ENCODE peak calls at places on chromosomes 2 and 18, in ten cellular contexts. K, X, B, M, U, E, N, L, P and J are unnamed samples.

GRCh38 chr2:151289972-151290335 is 486 bp upstream of the NMI start:
- DNase-seq in K (no peak), X (peak), B (no peak), M (peak), U (peak), E (no peak), N (no peak), L (peak), P (no peak), J (no peak)

GRCh38 chr2:75607988-75608683 is 38.4 kb upstream of the MRPL19 start:
- DNase-seq in K (no peak), X (no peak), B (no peak), M (no peak), U (no peak), E (no peak), N (no peak), L (no peak), P (no peak), J (no peak)

GRCh38 chr2:218890369-218890768 is 9.7 kb downstream of the WNT10A start:
- DNase-seq in K (no peak), X (no peak), B (no peak), M (no peak), U (no peak), E (no peak), N (no peak), L (no peak), P (no peak), J (no peak)

GRCh38 chr2:191811807-191812602 is 34.9 kb downstream of the CAVIN2 start:
- DNase-seq in K (peak), X (peak), B (peak), M (peak), U (peak), E (peak), N (peak), L (peak), P (no peak), J (peak)

GRCh38 chr2:20596193-20596972 is 54.5 kb downstream of the HS1BP3 start:
- DNase-seq in K (peak), X (peak), B (no peak), M (no peak), U (peak), E (no peak), N (no peak), L (no peak), P (no peak), J (no peak)

GRCh38 chr2:237235383-237236095 is 149.8 kb downstream of the COPS8 start:
- DNase-seq in K (no peak), X (peak), B (no peak), M (no peak), U (no peak), E (no peak), N (no peak), L (no peak), P (no peak), J (no peak)

GRCh38 chr2:29847901-29848300 is 73.5 kb downstream of the ALK start:
- DNase-seq in K (no peak), X (no peak), B (no peak), M (no peak), U (peak), E (no peak), N (no peak), L (no peak), P (no peak), J (no peak)

GRCh38 chr18:63444567-63444966 is 22.3 kb upstream of the VPS4B start:
- DNase-seq in K (no peak), X (no peak), B (no peak), M (peak), U (peak), E (peak), N (peak), L (no peak), P (no peak), J (peak)

GRCh38 chr2:188676012-188676405 is 298.2 kb upstream of the COL3A1 start:
- DNase-seq in K (no peak), X (no peak), B (no peak), M (no peak), U (no peak), E (no peak), N (no peak), L (no peak), P (no peak), J (no peak)

GRCh38 chr2:137677466-137677865 is 286.8 kb upstream of the HNMT start:
- DNase-seq in K (no peak), X (no peak), B (no peak), M (no peak), U (no peak), E (no peak), N (no peak), L (no peak), P (no peak), J (no peak)
- TF ChIP-seq CTCF in K (no peak), X (no peak), B (no peak), M (no peak), U (no peak), E (no peak), N (no peak), L (no peak), P (no peak), J (no peak)

GRCh38 chr2:1871171-1871570 is 126.9 kb upstream of the PXDN start:
- DNase-seq in K (no peak), X (no peak), B (no peak), M (no peak), U (no peak), E (no peak), N (no peak), L (no peak), P (no peak), J (no peak)

GRCh38 chr2:1873343-1873742 is 129.0 kb upstream of the PXDN start:
- DNase-seq in K (no peak), X (no peak), B (no peak), M (no peak), U (no peak), E (no peak), N (no peak), L (no peak), P (no peak), J (no peak)

GRCh38 chr2:1874101-1874865 is 130.0 kb upstream of the PXDN start:
- DNase-seq in K (no peak), X (no peak), B (no peak), M (no peak), U (no peak), E (no peak), N (no peak), L (no peak), P (no peak), J (no peak)

GRCh38 chr2:1874950-1875349 is 130.6 kb upstream of the PXDN start:
- DNase-seq in K (no peak), X (no peak), B (no peak), M (no peak), U (no peak), E (no peak), N (no peak), L (no peak), P (no peak), J (no peak)

DNA sequence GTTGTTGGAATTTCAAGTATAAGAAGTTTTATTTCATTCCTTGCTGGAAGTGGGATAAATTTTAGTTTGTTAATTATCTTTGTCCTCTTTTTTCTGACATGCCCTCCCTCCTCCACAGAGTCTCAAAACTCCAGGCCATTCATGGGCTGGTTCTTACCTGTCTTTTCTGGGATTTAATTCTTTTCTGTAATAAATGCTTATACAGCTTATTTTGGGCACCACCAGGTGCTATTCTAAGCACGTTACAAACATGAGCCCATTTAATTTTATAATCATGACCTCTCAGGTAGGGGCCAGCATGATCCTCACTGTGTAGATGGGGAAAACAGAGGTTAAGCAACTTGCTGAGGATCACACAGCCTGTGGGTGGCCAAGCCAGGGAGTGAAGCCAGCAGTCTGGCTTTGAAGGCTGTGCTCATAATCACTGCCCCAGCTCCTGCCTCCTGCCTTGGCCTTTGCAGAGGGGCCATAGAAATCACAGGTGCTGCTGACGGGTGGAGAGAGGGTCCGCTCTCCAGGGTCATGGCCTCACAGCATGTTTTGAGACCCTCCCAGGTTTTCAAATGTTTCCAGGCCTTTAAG is 128.4 kb upstream of the PXDN start:
- DNase-seq in K (no peak), X (no peak), B (no peak), M (no peak), U (no peak), E (no peak), N (no peak), L (no peak), P (no peak), J (no peak)
- TF ChIP-seq CTCF in K (no peak), X (no peak), B (no peak), M (no peak), U (no peak), E (no peak), N (no peak), L (no peak), P (no peak), J (no peak)

GRCh38 chr2:159938375-159938774 is 124.0 kb downstream of the PLA2R1 start:
- DNase-seq in K (no peak), X (no peak), B (no peak), M (no peak), U (no peak), E (no peak), N (no peak), L (no peak), P (no peak), J (no peak)

GRCh38 chr2:159942149-159942548 is 120.3 kb downstream of the PLA2R1 start:
- DNase-seq in K (no peak), X (no peak), B (no peak), M (no peak), U (no peak), E (no peak), N (no peak), L (no peak), P (no peak), J (no peak)

GRCh38 chr2:159936471-159936870 is 125.9 kb downstream of the PLA2R1 start:
- DNase-seq in K (no peak), X (no peak), B (no peak), M (no peak), U (peak), E (no peak), N (no peak), L (peak), P (no peak), J (no peak)

GRCh38 chr2:159941729-159942128 is 120.7 kb downstream of the PLA2R1 start:
- DNase-seq in K (no peak), X (no peak), B (no peak), M (no peak), U (no peak), E (no peak), N (no peak), L (no peak), P (no peak), J (no peak)

DNA sequence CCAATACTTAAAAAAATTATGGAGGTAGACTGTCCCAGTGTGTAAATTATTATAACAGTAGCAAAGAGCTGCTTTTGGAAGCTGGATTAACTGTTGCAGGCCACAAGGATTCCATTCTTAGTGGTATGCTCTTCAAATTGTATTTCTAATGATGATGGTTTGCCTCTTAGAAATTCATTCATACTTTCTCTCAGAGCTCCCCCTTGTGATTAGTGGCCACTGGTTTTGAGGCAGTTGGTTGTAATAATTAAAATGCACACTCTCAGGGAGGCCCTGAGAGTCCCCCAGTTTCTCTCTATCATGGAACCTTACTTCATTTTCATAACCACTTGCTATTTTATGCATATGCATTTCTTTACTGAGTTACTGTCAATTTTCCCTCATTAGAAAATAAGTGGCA is 122.5 kb downstream of the PLA2R1 start:
- DNase-seq in K (peak), X (no peak), B (no peak), M (no peak), U (peak), E (no peak), N (no peak), L (peak), P (no peak), J (peak)
- TF ChIP-seq CTCF in K (peak), X (no peak), B (peak), M (peak), U (peak), E (peak), N (peak), L (peak), P (no peak), J (peak)

GRCh38 chr2:129400825-129401224 is 578.6 kb upstream of the RAB6C start:
- DNase-seq in K (peak), X (no peak), B (no peak), M (no peak), U (no peak), E (no peak), N (no peak), L (no peak), P (no peak), J (no peak)

GRCh38 chr2:129402076-129402475 is 577.4 kb upstream of the RAB6C start:
- DNase-seq in K (no peak), X (no peak), B (no peak), M (no peak), U (no peak), E (no peak), N (no peak), L (no peak), P (no peak), J (no peak)

DNA sequence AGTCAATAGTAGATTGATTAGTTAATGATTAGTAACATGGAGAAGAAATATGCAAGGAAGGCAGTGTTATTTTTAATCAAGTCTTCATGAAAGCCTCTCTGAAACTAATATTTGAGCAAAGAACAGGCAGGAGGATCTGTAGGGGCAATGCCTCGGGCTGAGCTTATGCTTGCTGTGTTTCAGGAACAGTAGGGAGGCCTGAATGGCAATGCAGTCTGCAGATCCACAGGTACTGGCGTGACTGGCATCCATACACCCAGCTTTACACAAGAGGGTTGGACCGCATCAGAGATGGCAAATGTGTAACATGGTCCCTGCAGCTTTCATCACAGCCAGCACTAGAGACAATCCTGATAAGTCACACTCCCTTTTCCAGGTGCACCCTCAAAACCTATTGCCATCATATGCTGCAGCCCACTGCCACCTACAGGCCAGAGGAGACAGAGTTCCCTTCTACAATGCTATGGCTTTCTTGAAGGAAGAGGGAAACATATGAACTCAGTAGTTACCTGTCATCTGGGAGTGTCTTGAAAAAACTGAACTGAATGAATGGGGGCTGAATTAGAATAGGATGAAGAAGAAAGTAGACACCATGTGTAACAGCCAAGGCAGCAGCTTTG is 582.4 kb upstream of the RAB6C start:
- DNase-seq in K (peak), X (peak), B (peak), M (no peak), U (peak), E (no peak), N (no peak), L (peak), P (no peak), J (peak)
- TF ChIP-seq CTCF in K (peak), X (peak), B (peak), M (peak), U (peak), E (no peak), N (peak), L (peak), P (peak), J (peak)

DNA sequence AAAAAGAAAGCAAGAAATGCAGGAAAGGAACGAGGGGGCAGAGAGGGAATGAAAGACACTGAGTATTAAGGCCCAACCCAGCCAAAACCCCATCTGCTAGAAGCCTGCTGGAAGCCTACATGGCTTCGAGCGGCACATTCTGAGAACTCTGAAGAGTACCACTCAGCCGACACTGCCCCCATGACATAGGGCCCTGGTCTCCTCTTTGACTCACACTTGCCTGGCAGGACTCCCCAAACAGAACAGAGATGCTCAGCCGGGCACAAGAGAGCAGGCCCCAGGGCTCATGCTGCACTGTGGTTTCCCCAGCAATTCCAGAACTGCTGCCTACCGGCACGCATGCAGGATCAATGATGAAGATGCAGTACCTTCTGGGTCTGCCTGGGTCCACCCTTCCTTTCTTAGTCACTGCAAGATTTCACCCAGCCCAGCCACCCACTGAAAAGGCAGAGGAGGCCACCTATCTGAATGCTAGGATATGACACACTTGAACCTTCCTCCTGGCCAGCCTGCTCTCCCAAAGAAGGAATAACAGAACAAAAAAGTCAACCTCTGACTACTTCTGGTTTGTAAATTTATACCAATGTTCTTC is 49.4 kb downstream of the BCL11A start:
- DNase-seq in K (peak), X (no peak), B (no peak), M (no peak), U (no peak), E (no peak), N (no peak), L (no peak), P (no peak), J (no peak)
- TF ChIP-seq CTCF in K (peak), X (no peak), B (no peak), M (no peak), U (no peak), E (peak), N (no peak), L (no peak), P (no peak), J (no peak)